ENCODE peak calls at places on chromosomes 5 and 9, in six cellular contexts. F is dorsolateral prefrontal cortex; J is CD8-positive, alpha-beta T cell; C is left lung; A is progenitor cell of endocrine pancreas; H is AG04449. R is an unnamed sample.

GRCh38 chr5:147452137-147452838 is 57.6 kb downstream of the DPYSL3 start:
- DNase-seq in J (no peak), A (no peak), F (no peak), C (no peak), H (no peak), R (no peak)

GRCh38 chr9:113222482-113222841 is 1.1 kb downstream of the SLC31A1 start:
- DNase-seq in J (no peak), C (no peak), F (no peak), H (no peak), A (no peak), R (peak; percentile 51)

GRCh38 chr9:114057161-114057560 is 20.9 kb downstream of the AMBP start:
- DNase-seq in F (no peak), C (no peak), H (no peak), J (no peak), A (no peak), R (no peak)

GRCh38 chr5:169637085-169637855 is at the start of gene DOCK2:
- DNase-seq in H (no peak), J (peak; percentile 74), C (peak; percentile 81), F (no peak), A (no peak), R (no peak)

GRCh38 chr5:149072376-149072775 is 9.5 kb upstream of the SH3TC2 start:
- DNase-seq in A (no peak), J (no peak), H (no peak), C (no peak), F (no peak), R (no peak)

GRCh38 chr5:170265527-170265926 is 32.0 kb downstream of the LCP2 start:
- DNase-seq in F (peak; percentile 71), A (no peak), J (no peak), H (no peak), C (no peak), R (peak; percentile 56)

GRCh38 chr9:131633491-131634031 is 88.2 kb downstream of the PRRT1B start:
- DNase-seq in C (no peak), F (no peak), A (no peak), J (no peak), H (no peak), R (no peak)

GRCh38 chr5:76787237-76787636 is 31.6 kb upstream of the F2RL1 start:
- DNase-seq in A (no peak), C (no peak), H (no peak), J (no peak), F (no peak), R (peak; percentile 99)

DNA sequence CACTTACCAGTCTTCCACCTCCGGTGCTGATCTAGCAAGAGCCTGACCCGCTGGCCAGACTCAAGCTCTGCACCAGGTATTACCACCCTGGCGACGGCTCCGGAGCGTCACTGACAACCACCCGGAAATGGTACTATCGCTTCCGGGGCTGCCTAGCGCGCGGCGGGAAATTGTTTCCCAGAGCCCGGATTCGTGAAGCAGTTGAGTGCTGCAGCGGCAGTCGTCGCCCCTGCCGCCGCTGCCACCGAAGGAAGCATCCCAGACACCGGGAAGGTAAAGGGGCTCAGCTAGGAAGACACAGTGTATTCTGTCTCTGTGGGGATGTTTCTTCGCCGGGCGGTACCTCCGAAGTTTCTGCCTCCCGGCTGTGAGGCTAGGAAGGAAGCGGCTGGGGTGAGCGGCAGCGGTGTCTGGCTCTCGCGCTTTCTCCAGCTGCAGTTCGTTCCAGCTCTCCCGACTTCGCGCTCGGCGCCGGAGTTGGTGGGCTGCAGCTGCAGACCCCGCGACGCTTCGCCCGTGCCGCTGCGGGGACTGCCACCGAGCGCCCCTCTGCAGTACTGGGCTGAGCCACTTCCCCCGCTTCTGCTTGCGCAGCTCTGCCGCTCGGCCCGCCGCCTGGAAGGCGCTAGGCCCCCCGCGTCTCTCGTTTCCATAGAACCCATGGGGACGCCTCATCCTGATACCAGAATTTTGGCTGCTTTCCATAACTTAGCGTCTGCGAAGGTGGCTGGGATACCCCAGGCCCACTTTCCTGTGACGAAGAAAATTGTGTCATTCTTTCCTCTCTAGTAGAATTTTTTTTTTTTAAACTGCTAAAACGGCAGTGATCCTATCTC is at the start of the genes KIAA0825 and SLF1:
- DNase-seq in A (peak; percentile 66), H (peak; percentile 24), C (peak; percentile 90), F (peak; percentile 95), J (peak; percentile 86), R (peak; percentile 91)
- TF ChIP-seq CTCF in A (no peak), H (no peak), C (peak; percentile 10), F (peak; percentile 12), J (no peak), R (no peak)

GRCh38 chr5:135549413-135549812 is 13.6 kb upstream of the NEUROG1 start:
- DNase-seq in H (no peak), F (no peak), A (no peak), J (no peak), C (no peak), R (no peak)

GRCh38 chr5:135551593-135552447 is 16.1 kb upstream of the NEUROG1 start:
- DNase-seq in H (no peak), C (peak; percentile 55), F (peak; percentile 71), J (peak; percentile 40), A (peak; percentile 67), R (peak; percentile 81)

GRCh38 chr5:135555530-135555929 is 19.8 kb upstream of the NEUROG1 start:
- DNase-seq in J (no peak), H (no peak), A (no peak), F (no peak), C (no peak), R (no peak)

GRCh38 chr5:135557034-135557838 is 21.5 kb upstream of the NEUROG1 start:
- DNase-seq in F (no peak), H (no peak), C (no peak), J (no peak), A (no peak), R (no peak)

GRCh38 chr5:135553688-135554462 is 18.1 kb upstream of the NEUROG1 start:
- DNase-seq in C (no peak), F (no peak), A (no peak), J (no peak), H (no peak), R (peak; percentile 32)
- TF ChIP-seq CTCF in C (no peak), F (peak; percentile 38), A (peak; percentile 48), J (no peak), H (peak; percentile 44), R (peak; percentile 46)

GRCh38 chr9:70874451-70874850 is 247.0 kb downstream of the TRPM3 start:
- DNase-seq in C (no peak), H (no peak), J (no peak), F (no peak), A (no peak), R (peak; percentile 27)
- TF ChIP-seq CTCF in C (no peak), H (no peak), J (no peak), F (no peak), A (no peak), R (no peak)

DNA sequence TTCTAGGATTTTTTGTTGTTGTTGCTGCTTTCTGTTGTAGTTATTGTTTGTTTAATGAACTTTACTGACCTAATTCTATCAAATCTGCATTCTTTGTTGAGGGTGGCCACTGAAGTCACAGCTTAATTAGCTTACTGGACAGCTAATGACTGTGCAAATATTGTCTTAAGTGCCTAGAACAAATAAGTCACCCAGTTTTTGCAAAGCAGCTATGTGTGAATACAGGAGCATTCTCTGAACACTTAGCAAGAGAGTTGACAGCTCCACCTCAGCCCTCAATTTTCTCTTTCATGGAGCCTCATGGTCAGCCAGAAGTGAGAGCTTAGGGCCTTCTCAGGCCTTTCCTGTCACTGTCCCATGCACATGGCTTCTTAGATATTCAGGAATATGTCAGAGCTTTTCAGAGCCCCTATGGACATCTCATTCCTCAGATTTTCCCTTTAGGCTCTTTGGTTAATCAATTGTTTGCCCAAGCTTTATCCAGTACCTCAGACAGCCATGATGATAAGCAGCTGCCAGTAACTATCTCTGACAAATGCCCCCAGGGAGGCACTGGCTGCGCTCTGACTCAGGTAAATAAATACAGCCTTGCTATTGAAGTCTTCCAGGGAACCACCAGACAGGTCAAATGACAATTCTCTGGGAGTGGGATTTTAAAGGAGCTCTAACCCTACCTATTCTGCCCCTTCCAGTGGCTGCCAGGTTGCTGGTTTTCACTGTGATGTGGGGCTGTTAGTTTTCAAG is 241.4 kb upstream of the IL12B start:
- DNase-seq in C (no peak), H (no peak), A (no peak), J (no peak), F (no peak), R (no peak)
- TF ChIP-seq CTCF in C (no peak), H (no peak), A (no peak), J (no peak), F (no peak), R (no peak)

GRCh38 chr5:138035605-138036537 is 3.0 kb upstream of the FAM13B start:
- DNase-seq in F (peak; percentile 62), H (peak; percentile 59), A (peak; percentile 44), J (peak; percentile 69), C (no peak), R (peak; percentile 91)
- TF ChIP-seq CTCF in F (peak; percentile 97), H (peak; percentile 61), A (peak; percentile 83), J (peak; percentile 99), C (peak; percentile 79), R (peak; percentile 82)

GRCh38 chr9:70229579-70229978 is 29.2 kb upstream of the SMC5 start:
- DNase-seq in H (no peak), C (no peak), F (no peak), A (no peak), J (no peak), R (no peak)
- TF ChIP-seq CTCF in H (peak; percentile 35), C (no peak), F (peak; percentile 54), A (peak; percentile 25), J (no peak), R (peak; percentile 36)

GRCh38 chr5:100479079-100479688 is 56.0 kb upstream of the FAM174A start:
- DNase-seq in C (no peak), H (no peak), J (no peak), F (no peak), A (no peak), R (peak; percentile 41)
- TF ChIP-seq CTCF in C (peak; percentile 28), H (no peak), J (peak; percentile 32), F (no peak), A (peak; percentile 56), R (peak; percentile 41)

R was measured in cardiac muscle cell.